ENCODE peak calls at places on chromosomes 7 and 10, in nine cellular contexts. V is H1, J is HFF-Myc, P is K562, C is foreskin fibroblast, M is right cardiac atrium, G is IMR-90, F is HCT116, D is adrenal gland. Y is an unnamed sample.

GRCh38 chr7:55964802-55965470 is 551 bp downstream of the NIPSNAP2 start:
- DNase-seq in V (no peak), G (peak), D (peak), C (peak), P (no peak), M (peak), J (no peak), F (peak), Y (peak)

GRCh38 chr10:114326794-114327193 is 77.5 kb downstream of the AFAP1L2 start:
- DNase-seq in J (no peak), F (no peak), G (no peak), P (no peak), D (no peak), V (no peak), M (no peak), C (no peak), Y (no peak)

GRCh38 chr10:60778978-60779668 is 845 bp downstream of the CDK1 start:
- DNase-seq in P (no peak), F (no peak), V (no peak), J (no peak), D (no peak), C (no peak), G (no peak), M (no peak), Y (no peak)

GRCh38 chr10:85204814-85205213 is 876.4 kb downstream of the CCSER2 start:
- DNase-seq in V (no peak), G (no peak), M (no peak), P (no peak), C (no peak), F (no peak), D (no peak), J (no peak), Y (no peak)

GRCh38 chr10:133115453-133115842 is 27.7 kb downstream of the ADGRA1 start:
- DNase-seq in V (no peak), P (no peak), F (no peak), M (peak), G (no peak), J (no peak), D (no peak), C (no peak), Y (no peak)

GRCh38 chr10:99426689-99427088 is 3.7 kb downstream of the GOT1 start:
- DNase-seq in J (no peak), G (no peak), D (no peak), F (no peak), V (no peak), C (no peak), P (no peak), M (no peak), Y (no peak)

GRCh38 chr10:116053910-116054309 is 219.1 kb downstream of the GFRA1 start:
- DNase-seq in D (no peak), J (no peak), V (no peak), M (no peak), C (no peak), F (no peak), G (no peak), P (no peak), Y (no peak)

GRCh38 chr7:103988468-103989199 is 824 bp downstream of the RELN start:
- DNase-seq in F (no peak), C (peak), D (no peak), V (no peak), G (no peak), M (no peak), P (no peak), J (no peak), Y (no peak)

GRCh38 chr7:1418505-1419309 is 40.6 kb downstream of the MICALL2 start:
- DNase-seq in J (no peak), G (peak), M (peak), V (peak), P (peak), C (peak), D (no peak), F (peak), Y (peak)

GRCh38 chr10:122650331-122650730 is 49.3 kb downstream of the C10orf120 start:
- DNase-seq in J (no peak), M (no peak), F (no peak), G (no peak), V (no peak), C (no peak), P (no peak), D (no peak), Y (no peak)

GRCh38 chr7:75966209-75966961 is 28.0 kb downstream of the TMEM120A start:
- DNase-seq in V (no peak), J (no peak), G (no peak), P (no peak), D (peak), M (peak), F (no peak), C (peak), Y (no peak)

GRCh38 chr7:105830405-105831218 is 45.8 kb downstream of the ATXN7L1 start:
- DNase-seq in J (peak), G (peak), P (no peak), D (peak), C (peak), F (peak), V (no peak), M (no peak), Y (no peak)

GRCh38 chr7:75711634-75712494 is 26.9 kb downstream of the HIP1 start:
- DNase-seq in C (peak), G (peak), P (no peak), J (no peak), V (no peak), M (no peak), F (no peak), D (no peak), Y (no peak)

GRCh38 chr7:127770870-127771269 is 118.9 kb downstream of the SND1 start:
- DNase-seq in P (no peak), G (peak), C (peak), J (no peak), D (no peak), M (no peak), F (no peak), V (no peak), Y (no peak)

GRCh38 chr7:74606101-74606908 is 51.2 kb upstream of the GTF2I start:
- DNase-seq in C (peak), D (peak), P (peak), V (peak), F (no peak), M (peak), G (no peak), J (no peak), Y (peak)

GRCh38 chr7:151429555-151430331 is 10.2 kb downstream of the CRYGN start:
- DNase-seq in F (no peak), V (no peak), M (no peak), J (no peak), C (no peak), D (no peak), P (no peak), G (peak), Y (peak)

GRCh38 chr10:59698326-59698725 is 11.3 kb downstream of the SLC16A9 start:
- DNase-seq in P (no peak), F (no peak), V (no peak), D (no peak), G (no peak), J (no peak), M (no peak), C (no peak), Y (no peak)

DNA sequence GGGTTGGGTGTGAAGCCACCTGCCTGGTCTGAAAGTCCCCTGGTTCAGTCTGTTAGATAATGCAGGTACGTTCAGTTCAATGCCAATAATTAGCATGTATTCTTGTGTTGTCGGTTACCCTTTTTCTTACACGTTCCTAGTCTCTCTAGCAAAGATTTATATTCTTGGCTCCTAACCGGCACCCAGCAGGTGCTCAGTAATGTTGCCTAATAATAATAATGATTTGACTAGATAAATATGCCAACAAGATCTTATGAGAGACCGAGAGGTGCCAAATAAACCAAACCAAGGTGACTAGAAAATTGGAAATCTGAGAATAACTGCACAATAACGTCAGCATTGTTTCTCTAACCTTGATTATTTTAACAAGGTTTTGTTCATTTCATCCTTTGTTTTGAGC is 1.1 kb upstream of the SMIM30 start:
- DNase-seq in C (no peak), P (no peak), D (no peak), V (no peak), M (no peak), J (no peak), F (no peak), G (no peak), Y (no peak)
- H3K4me3 ChIP-seq in C (no peak), P (no peak), D (no peak), V (no peak), M (no peak), J (no peak), F (no peak), G (no peak), Y (no peak)

GRCh38 chr10:117736655-117737054 is 194.1 kb downstream of the EMX2 start:
- DNase-seq in J (no peak), F (peak), V (no peak), M (no peak), C (peak), D (no peak), P (no peak), G (no peak), Y (no peak)

GRCh38 chr10:117729156-117729555 is 186.6 kb downstream of the EMX2 start:
- DNase-seq in J (no peak), F (no peak), V (no peak), G (no peak), D (no peak), P (no peak), C (no peak), M (no peak), Y (no peak)

GRCh38 chr10:117740696-117741222 is 198.2 kb downstream of the EMX2 start:
- DNase-seq in G (no peak), F (no peak), P (no peak), M (no peak), J (no peak), D (no peak), C (no peak), V (no peak), Y (no peak)

GRCh38 chr10:117740088-117740487 is 197.5 kb downstream of the EMX2 start:
- DNase-seq in D (no peak), F (no peak), P (no peak), J (no peak), C (no peak), G (no peak), V (no peak), M (no peak), Y (no peak)

DNA sequence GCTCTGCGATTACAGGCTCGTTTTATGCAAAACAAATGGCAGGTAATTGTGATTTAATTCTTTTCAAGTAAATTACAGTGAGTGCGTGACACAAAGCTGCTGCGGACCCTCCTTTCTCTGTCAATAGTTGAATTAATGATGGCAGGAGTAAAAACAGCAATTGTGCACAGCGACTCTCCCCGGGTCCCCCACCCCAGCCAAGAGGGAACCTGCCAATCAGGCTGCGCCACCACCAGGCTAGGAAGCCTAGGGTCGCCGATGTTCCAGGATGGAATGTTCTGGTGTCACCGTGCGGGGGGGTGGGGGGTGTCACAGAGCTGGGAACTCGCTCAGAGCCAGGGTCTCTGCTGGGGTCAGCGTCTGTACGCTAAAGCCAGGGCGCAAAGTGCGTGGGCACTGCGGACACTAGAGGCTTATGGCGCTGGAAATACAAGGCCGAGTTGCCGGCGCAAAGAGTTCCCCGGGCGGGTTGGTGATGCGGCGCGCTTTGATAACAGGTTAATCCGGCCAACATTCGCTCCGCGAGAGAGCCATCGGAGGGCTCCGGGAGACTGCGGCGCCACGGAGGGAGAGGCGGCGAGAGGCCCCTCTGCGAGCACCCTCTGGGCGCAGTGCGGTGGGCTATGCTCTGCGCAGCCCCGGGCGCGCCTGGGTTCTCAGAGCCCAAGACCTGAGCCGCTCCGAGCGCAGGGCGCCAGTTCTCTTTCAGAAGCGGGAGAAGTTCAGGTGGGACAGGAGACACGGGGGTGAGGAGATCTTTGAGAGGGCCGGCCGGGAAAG is 192.3 kb downstream of the EMX2 start:
- DNase-seq in V (peak), D (no peak), M (peak), J (no peak), G (no peak), C (no peak), P (no peak), F (no peak), Y (no peak)
- H3K4me3 ChIP-seq in V (peak), D (no peak), M (no peak), J (no peak), G (no peak), C (no peak), P (no peak), F (no peak), Y (no peak)

DNA sequence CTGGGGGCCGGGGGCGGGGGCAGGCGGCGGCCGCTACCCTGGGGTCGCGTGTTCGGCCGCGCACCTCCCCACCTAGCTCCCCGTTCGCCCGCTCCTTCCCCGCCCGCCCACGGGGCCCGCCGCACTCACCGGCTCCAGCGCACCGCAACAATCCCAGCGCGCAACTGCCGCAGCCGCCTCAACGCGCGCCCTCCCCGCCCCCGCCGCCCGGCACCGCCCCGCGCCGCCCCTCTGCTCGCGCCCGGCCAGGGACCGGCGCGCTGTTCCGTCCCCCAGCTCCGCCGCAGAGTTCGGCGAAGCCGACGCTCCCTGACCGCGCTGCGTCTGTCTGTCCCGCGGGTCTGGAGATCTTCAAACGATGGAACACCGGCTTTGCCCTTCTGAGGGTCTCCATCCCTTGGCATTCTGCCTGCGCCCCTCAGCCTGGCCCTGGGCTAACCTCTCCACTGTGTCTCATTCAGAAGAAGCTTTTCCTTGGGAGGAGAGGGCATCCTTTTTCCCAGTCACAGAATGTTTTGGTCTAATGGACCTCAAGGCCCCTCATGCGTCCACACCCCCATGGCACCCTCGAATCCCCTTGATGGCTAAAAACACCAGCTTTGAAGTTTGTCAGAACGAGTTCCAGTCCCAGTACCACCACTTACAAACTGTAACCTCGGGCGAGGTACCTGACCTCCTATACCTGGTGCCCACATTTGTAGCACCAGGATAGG is at the start of gene NT5C2:
- DNase-seq in J (no peak), C (peak), P (peak), M (peak), F (peak), G (peak), V (peak), D (peak), Y (peak)
- H3K4me3 ChIP-seq in J (peak), C (peak), P (peak), M (peak), F (peak), G (peak), V (peak), D (peak), Y (peak)

GRCh38 chr7:72213769-72214168 is 198.4 kb downstream of the CALN1 start:
- DNase-seq in F (no peak), C (no peak), V (no peak), J (no peak), P (no peak), D (no peak), M (no peak), G (no peak), Y (no peak)

GRCh38 chr7:72217151-72217550 is 195.0 kb downstream of the CALN1 start:
- DNase-seq in D (peak), P (no peak), V (no peak), F (no peak), G (no peak), M (no peak), J (no peak), C (no peak), Y (no peak)

DNA sequence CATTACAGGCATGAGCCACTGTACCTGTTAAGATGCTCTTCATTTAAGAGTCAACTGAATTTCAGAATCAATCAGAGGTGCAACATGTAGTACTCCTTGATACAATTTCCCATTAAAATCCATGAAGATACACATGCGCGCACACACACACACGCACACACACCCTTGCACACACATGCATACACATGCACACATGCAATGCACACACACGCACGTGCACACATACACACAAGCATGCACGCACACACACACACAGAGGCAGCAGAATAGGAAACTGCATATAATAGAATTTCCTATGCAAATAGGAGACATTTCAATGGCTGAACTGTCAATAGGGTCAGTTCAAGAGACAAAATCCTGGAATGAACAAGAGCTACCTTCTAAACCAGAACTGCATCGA is 192.6 kb downstream of the CALN1 start:
- DNase-seq in V (no peak), C (no peak), G (no peak), M (no peak), J (no peak), F (no peak), P (no peak), D (no peak), Y (no peak)
- H3K4me3 ChIP-seq in V (no peak), C (no peak), G (no peak), M (no peak), J (no peak), F (no peak), P (no peak), D (no peak), Y (no peak)

GRCh38 chr7:79221211-79221610 is 232.3 kb downstream of the MAGI2 start:
- DNase-seq in F (no peak), J (no peak), M (no peak), D (no peak), G (no peak), C (no peak), P (no peak), V (no peak), Y (peak)

GRCh38 chr7:79217976-79218626 is 235.4 kb downstream of the MAGI2 start:
- DNase-seq in D (no peak), C (no peak), F (no peak), V (no peak), P (no peak), J (no peak), M (no peak), G (no peak), Y (no peak)

GRCh38 chr7:79212334-79212733 is 241.1 kb downstream of the MAGI2 start:
- DNase-seq in P (no peak), F (no peak), D (no peak), G (no peak), C (no peak), J (no peak), V (no peak), M (no peak), Y (no peak)

GRCh38 chr7:79216236-79216635 is 237.2 kb downstream of the MAGI2 start:
- DNase-seq in C (no peak), M (no peak), V (no peak), F (no peak), G (no peak), P (no peak), D (no peak), J (no peak), Y (no peak)

DNA sequence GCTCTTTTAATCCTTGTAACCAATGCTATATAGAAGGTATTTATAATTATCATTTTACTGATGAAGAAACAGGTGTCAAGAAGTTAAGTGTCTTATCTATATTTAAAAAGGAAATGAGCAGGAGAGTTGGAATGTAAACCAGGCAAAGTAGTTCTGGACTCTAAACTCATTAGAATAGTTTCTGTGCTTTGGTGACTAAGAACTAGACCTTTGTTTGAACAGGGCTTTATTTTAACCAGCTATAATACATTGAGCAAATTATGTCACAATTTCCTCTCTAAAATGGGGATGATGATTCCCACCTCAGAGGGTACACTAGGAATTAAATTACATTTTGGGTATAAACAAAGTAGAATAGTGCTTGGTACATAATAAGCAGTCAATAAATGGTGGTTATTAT is 236.0 kb downstream of the MAGI2 start:
- DNase-seq in J (no peak), G (peak), D (no peak), P (no peak), M (no peak), F (no peak), C (peak), V (no peak), Y (no peak)
- H3K4me3 ChIP-seq in J (no peak), G (no peak), D (no peak), P (no peak), M (no peak), F (no peak), C (no peak), V (no peak), Y (no peak)